ENCODE peak calls at places on chromosomes 11 and 22, in seven cellular contexts. Y is K562; R is cardiac muscle cell; N is effector memory CD4-positive, alpha-beta T cell; A is pancreas; Q is left ventricle myocardium inferior; L is CD8-positive, alpha-beta memory T cell. X is an unnamed sample.
A peak's percentile ranks its signal among the peaks of the same experiment; 100 is the strongest.

GRCh38 chr22:22748297-22748743 is 103.9 kb downstream of the GGTLC2 start:
- DNase-seq in Y (peak; percentile 78), R (peak; percentile 74), A (no peak), Q (no peak), N (no peak), L (no peak), X (peak; percentile 65)

GRCh38 chr11:72226701-72227100 is 2.1 kb downstream of the INPPL1 start:
- DNase-seq in Q (no peak), R (no peak), Y (no peak), L (no peak), A (no peak), N (no peak), X (no peak)

GRCh38 chr11:59186130-59186594 is 14.2 kb downstream of the DTX4 start:
- DNase-seq in R (peak; percentile 25), Q (no peak), L (peak; percentile 42), Y (peak; percentile 84), A (peak; percentile 74), N (peak; percentile 8), X (no peak)

GRCh38 chr11:106017088-106017487 is 5.0 kb downstream of the MSANTD4 start:
- DNase-seq in N (no peak), Y (no peak), L (no peak), A (no peak), Q (no peak), R (no peak), X (no peak)

GRCh38 chr22:30575011-30575671 is 676 bp upstream of the GAL3ST1 start:
- DNase-seq in L (no peak), Q (peak; percentile 30), A (peak; percentile 72), Y (no peak), N (no peak), R (peak; percentile 94), X (peak; percentile 2)

GRCh38 chr11:794766-795637 is 3.1 kb downstream of the SLC25A22 start:
- DNase-seq in N (no peak), Q (no peak), R (no peak), Y (no peak), A (peak; percentile 95), L (no peak), X (no peak)

GRCh38 chr11:105151936-105152554 is 12.5 kb upstream of the CARD18 start:
- DNase-seq in L (no peak), N (no peak), Q (no peak), A (no peak), Y (no peak), R (peak; percentile 44), X (peak; percentile 35)

GRCh38 chr11:76083563-76084451 is 122.5 kb downstream of the WNT11 start:
- DNase-seq in Y (no peak), A (no peak), N (no peak), R (no peak), Q (no peak), L (no peak), X (peak; percentile 11)

GRCh38 chr22:26610983-26611382 is 6.8 kb downstream of the CRYBB1 start:
- DNase-seq in R (no peak), L (no peak), Q (no peak), N (no peak), A (no peak), Y (peak; percentile 35), X (no peak)

GRCh38 chr11:34356918-34357645 is 728 bp downstream of the ABTB2 start:
- DNase-seq in R (peak; percentile 76), Y (peak; percentile 16), Q (peak; percentile 56), N (peak; percentile 9), A (peak; percentile 70), L (peak; percentile 35), X (peak; percentile 44)

GRCh38 chr11:118921929-118922744 is 3.6 kb downstream of the BCL9L start:
- DNase-seq in Q (peak; percentile 87), A (peak; percentile 94), R (peak; percentile 94), Y (peak; percentile 35), L (no peak), N (no peak), X (no peak)

GRCh38 chr22:36258750-36259619 is 6.1 kb downstream of the APOL1 start:
- DNase-seq in A (no peak), N (no peak), L (no peak), Y (no peak), R (peak; percentile 82), Q (peak; percentile 34), X (no peak)

GRCh38 chr11:88411265-88411664 is 73.7 kb upstream of the CTSC start:
- DNase-seq in A (no peak), N (no peak), Y (no peak), Q (no peak), L (no peak), R (no peak), X (peak; percentile 56)

GRCh38 chr22:30650508-30651116 is 15.0 kb downstream of the SLC35E4 start:
- DNase-seq in R (no peak), Q (no peak), L (no peak), A (no peak), N (no peak), Y (no peak), X (no peak)

GRCh38 chr11:69574383-69575255 is 66.3 kb upstream of the CCND1 start:
- DNase-seq in N (no peak), R (no peak), Q (no peak), L (no peak), A (no peak), Y (no peak), X (no peak)

GRCh38 chr11:126634963-126635362 is 279.5 kb downstream of the ST3GAL4 start:
- DNase-seq in A (no peak), L (no peak), N (no peak), Q (no peak), R (no peak), Y (no peak), X (no peak)

GRCh38 chr22:28857288-28857687 is 26.1 kb upstream of the ZNRF3 start:
- DNase-seq in Y (no peak), Q (no peak), A (no peak), R (no peak), L (no peak), N (no peak), X (no peak)

GRCh38 chr22:49274754-49275380 is 552.8 kb downstream of the BRD1 start:
- DNase-seq in N (no peak), R (no peak), A (no peak), Q (no peak), L (no peak), Y (no peak), X (no peak)

GRCh38 chr11:80096736-80097135 is 655.9 kb upstream of the TENM4 start:
- DNase-seq in N (no peak), A (no peak), R (peak; percentile 64), Q (no peak), Y (no peak), L (no peak), X (peak; percentile 85)

GRCh38 chr22:24338701-24339451 is 68.2 kb downstream of the SPECC1L start:
- DNase-seq in N (no peak), L (no peak), A (no peak), Y (no peak), R (no peak), Q (no peak), X (peak; percentile 48)

GRCh38 chr11:58289266-58289665 is 21.2 kb upstream of the OR10W1 start:
- DNase-seq in L (no peak), A (no peak), Q (no peak), Y (no peak), R (no peak), N (no peak), X (no peak)

GRCh38 chr11:90288207-90288821 is 65.5 kb upstream of the CHORDC1 start:
- DNase-seq in R (peak; percentile 9), A (no peak), Y (peak; percentile 24), Q (no peak), L (no peak), N (no peak), X (peak; percentile 0)

GRCh38 chr11:88779551-88779950 is 286.2 kb downstream of the GRM5 start:
- DNase-seq in N (no peak), Q (no peak), A (no peak), L (no peak), R (peak; percentile 1), Y (no peak), X (peak; percentile 14)

GRCh38 chr11:12845739-12846358 is 163.3 kb upstream of the RASSF10 start:
- DNase-seq in R (no peak), L (no peak), N (no peak), Y (peak; percentile 48), Q (peak; percentile 31), A (peak; percentile 45), X (no peak)

GRCh38 chr11:11403763-11404725 is 51.0 kb upstream of the CSNK2A3 start:
- DNase-seq in L (no peak), Y (no peak), R (peak; percentile 76), Q (peak; percentile 58), N (no peak), A (no peak), X (peak; percentile 20)
- H3K4me3 ChIP-seq in L (no peak overlapping the region), Y (no peak overlapping the region), R (no peak overlapping the region), Q (no peak overlapping the region), N (no peak overlapping the region), A (no peak overlapping the region), X (no peak overlapping the region)

GRCh38 chr11:62857541-62857982 is 18.2 kb upstream of the WDR74 start:
- DNase-seq in R (no peak), Y (no peak), N (no peak), A (no peak), L (no peak), Q (no peak), X (no peak)
- H3K36me3 ChIP-seq in R (peaks cover 17% of the 10 kb centered on the region), Y (peaks cover 57% of the 10 kb centered on the region), N (peaks cover 20% of the 10 kb centered on the region), A (no peaks in the 10 kb centered on the region), L (peaks cover 23% of the 10 kb centered on the region), Q (peaks cover 19% of the 10 kb centered on the region), X (peaks cover 26% of the 10 kb centered on the region)

GRCh38 chr11:67409261-67409666 is 5.4 kb downstream of the TBC1D10C start:
- DNase-seq in L (peak; percentile 62), Y (no peak), R (no peak), N (peak; percentile 56), A (no peak), Q (no peak), X (no peak)

GRCh38 chr11:67410984-67411784 is 4.3 kb upstream of the CARNS1 start:
- DNase-seq in N (no peak), Q (no peak), R (no peak), A (no peak), L (no peak), Y (no peak), X (no peak)

GRCh38 chr11:67410369-67410831 is 5.1 kb upstream of the CARNS1 start:
- DNase-seq in L (no peak), R (no peak), Q (no peak), N (no peak), Y (no peak), A (no peak), X (no peak)

GRCh38 chr11:67408437-67409200 is 4.7 kb downstream of the TBC1D10C start:
- DNase-seq in Y (no peak), R (no peak), A (no peak), N (no peak), Q (no peak), L (no peak), X (no peak)

DNA sequence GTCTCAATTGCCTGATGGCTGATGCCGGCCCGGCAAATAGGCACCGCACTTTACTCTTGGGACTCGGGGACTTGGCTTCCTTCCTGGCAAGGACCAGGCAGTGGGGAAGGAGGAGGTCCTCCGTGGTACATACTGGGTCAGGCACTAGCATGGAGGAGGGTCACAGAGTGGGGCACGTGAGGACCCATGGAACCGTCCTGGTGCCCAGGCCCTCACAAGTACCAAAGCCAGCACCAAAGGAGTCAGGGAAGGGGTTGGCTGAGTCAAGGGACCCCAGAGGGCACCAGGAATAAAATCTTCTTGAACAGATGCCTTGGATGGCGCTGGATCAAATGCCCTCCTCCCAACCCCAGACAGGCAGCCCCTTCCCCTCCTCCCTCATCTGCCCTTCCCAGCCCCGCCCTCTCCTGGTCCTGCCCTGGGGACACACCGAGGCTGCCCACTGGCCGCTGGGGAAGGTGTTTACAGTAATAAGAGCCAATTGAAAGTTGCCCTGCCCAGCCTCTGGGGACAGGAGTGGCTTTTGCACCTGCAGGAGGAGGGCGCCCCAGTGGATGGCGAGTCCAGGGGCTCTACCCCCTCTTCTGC is 5.6 kb upstream of the CARNS1 start:
- DNase-seq in Q (no peak), Y (peak; percentile 31), A (peak; percentile 72), L (no peak), R (no peak), N (no peak), X (no peak)
- H3K27me3 ChIP-seq in Q (peaks cover 73% of the 10 kb centered on the region), Y (no peaks in the 10 kb centered on the region), A (no peaks in the 10 kb centered on the region), L (no peaks in the 10 kb centered on the region), R (peaks cover 3% of the 10 kb centered on the region), N (no peaks in the 10 kb centered on the region), X (peaks cover 11% of the 10 kb centered on the region)

GRCh38 chr11:43580735-43581369 is 99.7 kb upstream of the HSD17B12 start:
- DNase-seq in R (no peak), A (no peak), N (no peak), L (no peak), Y (peak; percentile 64), Q (no peak), X (no peak)
- H3K4me3 ChIP-seq in R (peak overlapping the region; percentile 50), A (no peak overlapping the region), N (peak overlapping the region; percentile 29), L (no peak overlapping the region), Y (peak overlapping the region; percentile 16), Q (peak overlapping the region; percentile 73), X (peak overlapping the region; percentile 20)